ENCODE peak calls at places on chromosomes 13 and 19, in seven cellular contexts. One of them, this sample, is unnamed.

GRCh38 chr13:94479559-94480095 is at the start of gene DCT:
- DNase-seq in SK-N-MC: no peak
- DNase-seq in fibroblast of lung: no peak
- DNase-seq in neural progenitor cell: peak; percentile 63
- DNase-seq in astrocyte: no peak
- DNase-seq in PC-9: no peak
- DNase-seq in K562: no peak
- DNase-seq in this sample: no peak

GRCh38 chr13:20360835-20361412 is 128.8 kb upstream of the GJB6 start:
- DNase-seq in SK-N-MC: no peak
- DNase-seq in fibroblast of lung: no peak
- DNase-seq in neural progenitor cell: no peak
- DNase-seq in astrocyte: peak; percentile 60
- DNase-seq in PC-9: no peak
- DNase-seq in K562: no peak
- DNase-seq in this sample: no peak

GRCh38 chr13:107576430-107576829 is 638.9 kb downstream of the LIG4 start:
- DNase-seq in SK-N-MC: no peak
- DNase-seq in fibroblast of lung: no peak
- DNase-seq in neural progenitor cell: no peak
- DNase-seq in astrocyte: no peak
- DNase-seq in PC-9: no peak
- DNase-seq in K562: no peak
- DNase-seq in this sample: no peak

GRCh38 chr13:104024416-104025170 is 958.4 kb upstream of the SLC10A2 start:
- DNase-seq in SK-N-MC: no peak
- DNase-seq in fibroblast of lung: peak; percentile 72
- DNase-seq in neural progenitor cell: no peak
- DNase-seq in astrocyte: peak; percentile 41
- DNase-seq in PC-9: no peak
- DNase-seq in K562: no peak
- DNase-seq in this sample: no peak

GRCh38 chr19:3555653-3556422 is 1.5 kb downstream of the MFSD12 start:
- DNase-seq in SK-N-MC: no peak
- DNase-seq in fibroblast of lung: no peak
- DNase-seq in neural progenitor cell: no peak
- DNase-seq in astrocyte: no peak
- DNase-seq in PC-9: no peak
- DNase-seq in K562: no peak
- DNase-seq in this sample: no peak

GRCh38 chr13:41614671-41615519 is 157.5 kb downstream of the RGCC start:
- DNase-seq in SK-N-MC: no peak
- DNase-seq in fibroblast of lung: peak; percentile 61
- DNase-seq in neural progenitor cell: no peak
- DNase-seq in astrocyte: peak; percentile 48
- DNase-seq in PC-9: no peak
- DNase-seq in K562: no peak
- DNase-seq in this sample: no peak

GRCh38 chr19:39858541-39858940 is 12.4 kb upstream of the FBL start:
- DNase-seq in SK-N-MC: no peak
- DNase-seq in fibroblast of lung: no peak
- DNase-seq in neural progenitor cell: peak; percentile 75
- DNase-seq in astrocyte: peak; percentile 4
- DNase-seq in PC-9: no peak
- DNase-seq in K562: peak; percentile 79
- DNase-seq in this sample: no peak

GRCh38 chr13:72160977-72161376 is 294.0 kb upstream of the DACH1 start:
- DNase-seq in SK-N-MC: no peak
- DNase-seq in fibroblast of lung: no peak
- DNase-seq in neural progenitor cell: no peak
- DNase-seq in astrocyte: no peak
- DNase-seq in PC-9: no peak
- DNase-seq in K562: no peak
- DNase-seq in this sample: no peak

GRCh38 chr19:34967551-34967950 is 3.5 kb upstream of the ZNF792 start:
- DNase-seq in SK-N-MC: no peak
- DNase-seq in fibroblast of lung: no peak
- DNase-seq in neural progenitor cell: no peak
- DNase-seq in astrocyte: no peak
- DNase-seq in PC-9: no peak
- DNase-seq in K562: no peak
- DNase-seq in this sample: no peak

GRCh38 chr19:16283103-16283469 is 41.5 kb upstream of the KLF2 start:
- DNase-seq in SK-N-MC: no peak
- DNase-seq in fibroblast of lung: peak; percentile 56
- DNase-seq in neural progenitor cell: no peak
- DNase-seq in astrocyte: no peak
- DNase-seq in PC-9: no peak
- DNase-seq in K562: no peak
- DNase-seq in this sample: no peak

GRCh38 chr13:94061316-94061715 is 418.2 kb downstream of the DCT start:
- DNase-seq in SK-N-MC: no peak
- DNase-seq in fibroblast of lung: peak; percentile 53
- DNase-seq in neural progenitor cell: no peak
- DNase-seq in astrocyte: peak; percentile 70
- DNase-seq in PC-9: no peak
- DNase-seq in K562: no peak
- DNase-seq in this sample: no peak

GRCh38 chr19:41332000-41332399 is 21.7 kb downstream of the TGFB1 start:
- DNase-seq in SK-N-MC: no peak
- DNase-seq in fibroblast of lung: no peak
- DNase-seq in neural progenitor cell: no peak
- DNase-seq in astrocyte: no peak
- DNase-seq in PC-9: no peak
- DNase-seq in K562: no peak
- DNase-seq in this sample: no peak

GRCh38 chr19:41328818-41329220 is 18.8 kb downstream of the CCDC97 start:
- DNase-seq in SK-N-MC: no peak
- DNase-seq in fibroblast of lung: no peak
- DNase-seq in neural progenitor cell: no peak
- DNase-seq in astrocyte: no peak
- DNase-seq in PC-9: no peak
- DNase-seq in K562: no peak
- DNase-seq in this sample: no peak

GRCh38 chr19:41330946-41331678 is 21.1 kb downstream of the CCDC97 start:
- DNase-seq in SK-N-MC: no peak
- DNase-seq in fibroblast of lung: no peak
- DNase-seq in neural progenitor cell: no peak
- DNase-seq in astrocyte: no peak
- DNase-seq in PC-9: no peak
- DNase-seq in K562: no peak
- DNase-seq in this sample: no peak

GRCh38 chr19:41332468-41332867 is 21.3 kb downstream of the TGFB1 start:
- DNase-seq in SK-N-MC: no peak
- DNase-seq in fibroblast of lung: no peak
- DNase-seq in neural progenitor cell: no peak
- DNase-seq in astrocyte: no peak
- DNase-seq in PC-9: no peak
- DNase-seq in K562: no peak
- DNase-seq in this sample: no peak

DNA sequence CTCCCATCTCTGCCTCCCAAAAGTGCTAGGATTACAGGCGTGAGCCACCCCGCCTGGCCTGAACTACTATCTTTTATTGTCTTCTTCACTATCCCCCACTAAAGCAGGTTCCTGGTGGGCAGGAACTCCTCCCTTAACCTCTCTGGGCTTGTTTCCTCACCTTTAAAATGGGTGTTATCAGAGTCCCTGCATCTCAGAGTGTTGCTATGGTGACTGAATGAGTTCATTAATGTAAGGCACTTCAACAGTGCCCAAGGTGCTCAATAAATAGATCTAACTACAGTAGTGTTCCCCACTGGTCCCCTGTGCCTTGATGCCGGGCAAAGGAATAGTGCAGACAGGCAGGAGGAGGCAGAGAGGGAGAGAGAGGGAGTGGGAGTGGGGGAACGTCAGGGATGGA is 20.5 kb downstream of the CCDC97 start:
- DNase-seq in SK-N-MC: no peak
- DNase-seq in fibroblast of lung: no peak
- DNase-seq in neural progenitor cell: no peak
- DNase-seq in astrocyte: no peak
- DNase-seq in PC-9: no peak
- DNase-seq in K562: no peak
- DNase-seq in this sample: no peak
- TF ChIP-seq EZH2 in SK-N-MC: no peak
- TF ChIP-seq EZH2 in fibroblast of lung: no peak
- TF ChIP-seq EZH2 in neural progenitor cell: no peak
- TF ChIP-seq EZH2 in astrocyte: no peak
- TF ChIP-seq EZH2 in PC-9: no peak
- TF ChIP-seq EZH2 in K562: no peak
- TF ChIP-seq EZH2 in this sample: no peak

GRCh38 chr13:27980280-27980998 is 8.1 kb downstream of the URAD start:
- DNase-seq in SK-N-MC: no peak
- DNase-seq in fibroblast of lung: no peak
- DNase-seq in neural progenitor cell: peak; percentile 35
- DNase-seq in astrocyte: no peak
- DNase-seq in PC-9: no peak
- DNase-seq in K562: no peak
- DNase-seq in this sample: no peak

GRCh38 chr13:27982361-27982760 is 6.1 kb downstream of the URAD start:
- DNase-seq in SK-N-MC: no peak
- DNase-seq in fibroblast of lung: no peak
- DNase-seq in neural progenitor cell: no peak
- DNase-seq in astrocyte: no peak
- DNase-seq in PC-9: no peak
- DNase-seq in K562: no peak
- DNase-seq in this sample: no peak

GRCh38 chr13:27979001-27979643 is 9.4 kb downstream of the URAD start:
- DNase-seq in SK-N-MC: no peak
- DNase-seq in fibroblast of lung: no peak
- DNase-seq in neural progenitor cell: peak; percentile 44
- DNase-seq in astrocyte: no peak
- DNase-seq in PC-9: no peak
- DNase-seq in K562: no peak
- DNase-seq in this sample: no peak

GRCh38 chr13:27979765-27980279 is 8.7 kb downstream of the URAD start:
- DNase-seq in SK-N-MC: no peak
- DNase-seq in fibroblast of lung: no peak
- DNase-seq in neural progenitor cell: no peak
- DNase-seq in astrocyte: no peak
- DNase-seq in PC-9: no peak
- DNase-seq in K562: no peak
- DNase-seq in this sample: no peak

GRCh38 chr13:27981006-27981708 is 7.3 kb downstream of the URAD start:
- DNase-seq in SK-N-MC: no peak
- DNase-seq in fibroblast of lung: no peak
- DNase-seq in neural progenitor cell: no peak
- DNase-seq in astrocyte: no peak
- DNase-seq in PC-9: no peak
- DNase-seq in K562: no peak
- DNase-seq in this sample: no peak
- TF ChIP-seq EZH2 in SK-N-MC: peak; percentile 5
- TF ChIP-seq EZH2 in fibroblast of lung: peak; percentile 82
- TF ChIP-seq EZH2 in neural progenitor cell: no peak
- TF ChIP-seq EZH2 in astrocyte: no peak
- TF ChIP-seq EZH2 in PC-9: no peak
- TF ChIP-seq EZH2 in K562: no peak
- TF ChIP-seq EZH2 in this sample: no peak

GRCh38 chr19:1719519-1719918 is 33.8 kb upstream of the ONECUT3 start:
- DNase-seq in SK-N-MC: no peak
- DNase-seq in fibroblast of lung: no peak
- DNase-seq in neural progenitor cell: no peak
- DNase-seq in astrocyte: no peak
- DNase-seq in PC-9: no peak
- DNase-seq in K562: no peak
- DNase-seq in this sample: no peak
- TF ChIP-seq EZH2 in SK-N-MC: no peak
- TF ChIP-seq EZH2 in fibroblast of lung: no peak
- TF ChIP-seq EZH2 in neural progenitor cell: no peak
- TF ChIP-seq EZH2 in astrocyte: no peak
- TF ChIP-seq EZH2 in PC-9: no peak
- TF ChIP-seq EZH2 in K562: no peak
- TF ChIP-seq EZH2 in this sample: no peak

GRCh38 chr19:45864629-45865082 is 530 bp downstream of the FOXA3 start:
- DNase-seq in SK-N-MC: no peak
- DNase-seq in fibroblast of lung: no peak
- DNase-seq in neural progenitor cell: no peak
- DNase-seq in astrocyte: no peak
- DNase-seq in PC-9: no peak
- DNase-seq in K562: no peak
- DNase-seq in this sample: no peak

GRCh38 chr19:45862564-45863334 is at the start of gene SYMPK:
- DNase-seq in SK-N-MC: peak; percentile 89
- DNase-seq in fibroblast of lung: peak; percentile 98
- DNase-seq in neural progenitor cell: peak; percentile 100
- DNase-seq in astrocyte: peak; percentile 93
- DNase-seq in PC-9: peak; percentile 97
- DNase-seq in K562: peak; percentile 99
- DNase-seq in this sample: peak; percentile 94

GRCh38 chr19:45862271-45862563 is 730 bp downstream of the SYMPK start:
- DNase-seq in SK-N-MC: no peak
- DNase-seq in fibroblast of lung: no peak
- DNase-seq in neural progenitor cell: no peak
- DNase-seq in astrocyte: no peak
- DNase-seq in PC-9: no peak
- DNase-seq in K562: no peak
- DNase-seq in this sample: no peak

GRCh38 chr19:45863840-45864628 is at the start of gene FOXA3:
- DNase-seq in SK-N-MC: no peak
- DNase-seq in fibroblast of lung: peak; percentile 24
- DNase-seq in neural progenitor cell: peak; percentile 88
- DNase-seq in astrocyte: no peak
- DNase-seq in PC-9: peak; percentile 43
- DNase-seq in K562: peak; percentile 92
- DNase-seq in this sample: no peak

DNA sequence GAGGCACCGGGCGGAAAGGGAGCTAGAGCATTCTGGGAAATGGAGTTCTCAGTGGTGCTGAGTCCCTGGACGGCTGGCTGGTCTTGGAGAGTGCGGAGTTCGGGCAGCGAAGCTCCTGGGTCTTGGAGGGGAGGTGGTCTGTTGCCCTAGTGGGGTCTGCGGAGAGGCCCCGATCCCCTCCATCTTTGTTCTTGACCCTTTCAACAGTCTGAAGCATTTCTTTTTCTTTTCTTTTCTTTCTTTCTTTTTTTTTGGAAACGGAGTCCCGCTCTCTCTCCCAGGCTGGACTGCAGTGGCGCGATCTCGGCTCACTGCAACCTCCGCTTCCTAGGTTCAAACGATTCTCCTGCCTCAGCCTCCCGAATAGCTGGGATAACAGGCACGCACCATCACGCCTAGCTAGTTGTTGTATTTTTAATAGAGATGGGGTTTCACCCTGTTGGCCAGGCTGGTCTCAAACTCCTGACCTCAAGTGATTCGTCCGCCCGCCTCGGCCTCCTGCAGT is 440 bp upstream of the SYMPK start:
- DNase-seq in SK-N-MC: no peak
- DNase-seq in fibroblast of lung: no peak
- DNase-seq in neural progenitor cell: no peak
- DNase-seq in astrocyte: no peak
- DNase-seq in PC-9: no peak
- DNase-seq in K562: no peak
- DNase-seq in this sample: no peak
- TF ChIP-seq EZH2 in SK-N-MC: no peak
- TF ChIP-seq EZH2 in fibroblast of lung: no peak
- TF ChIP-seq EZH2 in neural progenitor cell: no peak
- TF ChIP-seq EZH2 in astrocyte: no peak
- TF ChIP-seq EZH2 in PC-9: peak; percentile 84
- TF ChIP-seq EZH2 in K562: no peak
- TF ChIP-seq EZH2 in this sample: no peak